ENCODE peak calls at places on chromosomes 6 and 20, in seven cellular contexts. U is cardiac fibroblast; B is upper lobe of right lung; J is Karpas-422; P is NCI-H1105; G is CD8-positive, alpha-beta T cell; N is CD4-positive, alpha-beta memory T cell. X is an unnamed sample.

GRCh38 chr20:4217349-4217761 is 202.0 kb upstream of the RNF24 start:
- DNase-seq in P (no peak), U (no peak), N (no peak), J (no peak), G (no peak), B (no peak), X (no peak)

GRCh38 chr6:32082951-32083350 is 26.2 kb downstream of the TNXB start:
- DNase-seq in N (no peak), B (no peak), G (no peak), P (no peak), U (peak), J (no peak), X (no peak)

GRCh38 chr6:88124925-88125557 is 41.1 kb downstream of the CNR1 start:
- DNase-seq in B (no peak), J (no peak), U (peak), N (no peak), P (no peak), G (no peak), X (no peak)

GRCh38 chr20:23666189-23666588 is 22.6 kb downstream of the CST4 start:
- DNase-seq in U (peak), N (no peak), P (no peak), J (no peak), B (no peak), G (no peak), X (no peak)

GRCh38 chr20:58850693-58851174 is at the start of gene GNAS-AS1:
- DNase-seq in U (peak), P (peak), J (peak), N (peak), G (peak), B (peak), X (peak)

GRCh38 chr6:1400126-1400850 is 10.9 kb downstream of the FOXF2 start:
- DNase-seq in J (no peak), B (no peak), N (no peak), U (no peak), P (no peak), G (no peak), X (no peak)

GRCh38 chr20:2386516-2387179 is 5.9 kb downstream of the TGM6 start:
- DNase-seq in U (peak), P (no peak), N (no peak), J (no peak), B (no peak), G (no peak), X (no peak)

GRCh38 chr6:126267621-126268020 is 72.3 kb upstream of the CENPW start:
- DNase-seq in P (no peak), B (no peak), N (no peak), J (peak), G (no peak), U (peak), X (no peak)

GRCh38 chr6:39887692-39888450 is 46.4 kb downstream of the MOCS1 start:
- DNase-seq in U (peak), G (no peak), B (peak), N (no peak), J (no peak), P (no peak), X (no peak)

GRCh38 chr6:57216235-57217101 is 5.6 kb downstream of the RAB23 start:
- DNase-seq in P (no peak), N (no peak), B (no peak), G (no peak), U (peak), J (no peak), X (no peak)

GRCh38 chr6:158006331-158006730 is 24.7 kb downstream of the SYNJ2 start:
- DNase-seq in B (no peak), P (no peak), J (no peak), N (no peak), U (no peak), G (no peak), X (no peak)

GRCh38 chr20:14889503-14890125 is 552.2 kb upstream of the FLRT3 start:
- DNase-seq in P (no peak), G (no peak), J (no peak), B (no peak), N (no peak), U (no peak), X (no peak)

GRCh38 chr6:18269253-18269652 is 4.9 kb upstream of the DEK start:
- DNase-seq in B (no peak), J (no peak), G (no peak), N (peak), P (no peak), U (no peak), X (peak)

GRCh38 chr6:154134471-154135147 is 95.6 kb downstream of the OPRM1 start:
- DNase-seq in J (no peak), N (no peak), G (no peak), U (no peak), P (no peak), B (no peak), X (no peak)

GRCh38 chr6:20810732-20811111 is 276.5 kb downstream of the CDKAL1 start:
- DNase-seq in U (no peak), J (no peak), P (no peak), N (no peak), G (no peak), B (no peak), X (no peak)